ENCODE peak calls at places on chromosomes 3 and 15, in five cellular contexts. O is breast epithelium; D is lower leg skin; M is esophagus muscularis mucosa; W is CD8-positive, alpha-beta T cell. R is an unnamed sample.

GRCh38 chr3:60573494-60573893 is 677.8 kb downstream of the FHIT start:
- DNase-seq in O (no peak), D (no peak), M (no peak), W (no peak), R (peak; percentile 58)

GRCh38 chr3:34483290-34483887 is 685.0 kb downstream of the PDCD6IP start:
- DNase-seq in O (no peak), D (no peak), M (no peak), W (no peak), R (no peak)

GRCh38 chr15:69118089-69118488 is 42.3 kb upstream of the GLCE start:
- DNase-seq in O (peak; percentile 51), D (no peak), M (no peak), W (no peak), R (no peak)

GRCh38 chr3:107117922-107118576 is 259.2 kb upstream of the CCDC54 start:
- DNase-seq in O (no peak), D (no peak), M (no peak), W (no peak), R (peak; percentile 86)

GRCh38 chr3:156816091-156816793 is 9.9 kb upstream of the LEKR1 start:
- DNase-seq in O (no peak), D (no peak), M (no peak), W (peak; percentile 23), R (peak; percentile 58)

GRCh38 chr15:38377547-38378161 is 76.3 kb upstream of the FAM98B start:
- DNase-seq in O (no peak), D (no peak), M (no peak), W (no peak), R (no peak)

GRCh38 chr3:194870394-194871110 is 184.9 kb downstream of the FAM43A start:
- DNase-seq in O (peak; percentile 38), D (no peak), M (no peak), W (no peak), R (peak; percentile 95)

GRCh38 chr3:133925960-133926735 is 30.5 kb upstream of the RAB6B start:
- DNase-seq in O (no peak), D (no peak), M (peak; percentile 87), W (no peak), R (no peak)

GRCh38 chr15:90099072-90099867 is 3.0 kb downstream of the IDH2 start:
- DNase-seq in O (no peak), D (no peak), M (no peak), W (peak; percentile 50), R (no peak)

GRCh38 chr15:88904808-88905327 is 8.3 kb downstream of the MFGE8 start:
- DNase-seq in O (peak; percentile 71), D (peak; percentile 86), M (no peak), W (peak; percentile 95), R (peak; percentile 80)

DNA sequence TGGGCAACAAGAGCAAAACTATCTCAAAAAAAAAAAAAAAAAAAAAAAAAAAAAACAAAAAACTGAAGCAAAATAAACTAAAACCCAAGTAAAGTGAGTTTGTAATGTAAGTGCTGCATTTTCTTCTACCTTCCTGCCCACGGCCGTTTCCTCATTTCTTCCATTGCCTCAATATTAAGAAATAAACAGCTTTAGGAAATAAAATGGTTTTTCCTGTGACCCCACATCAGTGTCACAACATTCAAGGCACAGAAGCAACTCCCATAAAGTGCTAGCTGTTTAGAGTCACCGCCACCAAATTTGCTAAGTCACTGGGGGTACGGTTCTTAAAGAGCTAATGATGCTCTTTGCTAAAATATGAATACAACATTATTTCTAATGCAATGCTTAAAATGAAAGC is 3.3 kb downstream of the PKM start:
- DNase-seq in O (no peak), D (no peak), M (no peak), W (no peak), R (no peak)
- H3K4me3 ChIP-seq in O (no peak overlapping the region), D (no peak overlapping the region), M (no peak overlapping the region), W (peak overlapping the region; percentile 83), R (peak overlapping the region; percentile 96)

GRCh38 chr3:125150525-125151436 is 61.8 kb downstream of the SLC12A8 start:
- DNase-seq in O (no peak), D (no peak), M (no peak), W (peak; percentile 49), R (peak; percentile 59)
- TF ChIP-seq CTCF in O (no peak), D (no peak), M (no peak), W (peak; percentile 35), R (peak; percentile 65)

GRCh38 chr15:96344120-96344705 is 13.7 kb downstream of the NR2F2 start:
- DNase-seq in O (no peak), D (no peak), M (no peak), W (no peak), R (no peak)
- H3K4me3 ChIP-seq in O (peak overlapping the region; percentile 79), D (no peak overlapping the region), M (peak overlapping the region; percentile 84), W (no peak overlapping the region), R (no peak overlapping the region)

GRCh38 chr3:144843099-144843498 is 871.5 kb downstream of the DIPK2A start:
- DNase-seq in O (no peak), D (no peak), M (no peak), W (no peak), R (peak; percentile 21)
- TF ChIP-seq CTCF in O (no peak), D (no peak), M (no peak), W (no peak), R (peak; percentile 26)

GRCh38 chr15:59993041-59993750 is 10.9 kb upstream of the FOXB1 start:
- DNase-seq in O (no peak), D (no peak), M (no peak), W (no peak), R (no peak)
- H3K4me3 ChIP-seq in O (no peak overlapping the region), D (no peak overlapping the region), M (no peak overlapping the region), W (no peak overlapping the region), R (no peak overlapping the region)

GRCh38 chr15:76340802-76341365 is 4.3 kb downstream of the ISL2 start:
- DNase-seq in O (no peak), D (no peak), M (no peak), W (peak; percentile 43), R (no peak)
- TF ChIP-seq CTCF in O (no peak), D (no peak), M (no peak), W (no peak), R (peak; percentile 5)

GRCh38 chr15:24848050-24848449 is 106.7 kb upstream of the SNRPN start:
- DNase-seq in O (no peak), D (no peak), M (no peak), W (no peak), R (peak; percentile 23)
- H3K4me3 ChIP-seq in O (peak overlapping the region; percentile 15), D (no peak overlapping the region), M (peak overlapping the region; percentile 36), W (no peak overlapping the region), R (peak overlapping the region; percentile 26)

GRCh38 chr3:171262431-171262830 is 197.8 kb downstream of the TNIK start:
- DNase-seq in O (no peak), D (no peak), M (no peak), W (no peak), R (no peak)

GRCh38 chr3:171261487-171261886 is 198.7 kb downstream of the TNIK start:
- DNase-seq in O (no peak), D (no peak), M (no peak), W (no peak), R (no peak)

GRCh38 chr3:171260430-171260829 is 199.8 kb downstream of the TNIK start:
- DNase-seq in O (no peak), D (no peak), M (no peak), W (no peak), R (no peak)

GRCh38 chr3:171258316-171258715 is 201.9 kb downstream of the TNIK start:
- DNase-seq in O (no peak), D (no peak), M (no peak), W (no peak), R (no peak)

DNA sequence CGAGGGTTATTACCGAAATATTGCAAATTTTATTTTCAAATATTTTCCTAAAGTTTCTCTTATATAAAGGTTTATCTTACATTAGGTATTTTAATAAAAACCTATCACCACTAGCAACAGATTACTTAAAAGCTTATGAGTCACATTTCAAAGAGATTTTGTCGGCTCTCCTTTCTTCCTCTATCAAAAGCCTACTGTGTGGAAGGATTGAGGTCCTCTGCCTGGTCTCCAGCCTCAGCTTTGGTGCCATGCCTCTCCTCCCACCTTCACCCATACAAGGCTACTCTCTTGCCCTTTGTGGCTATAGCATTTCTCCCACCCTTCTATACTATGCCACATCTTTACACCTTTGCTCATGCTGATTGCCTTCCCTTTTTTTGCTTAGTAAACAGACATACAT is 199.3 kb downstream of the TNIK start:
- DNase-seq in O (no peak), D (no peak), M (no peak), W (no peak), R (no peak)
- TF ChIP-seq CTCF in O (no peak), D (no peak), M (no peak), W (no peak), R (no peak)